ENCODE peak calls at places on chromosome 2, in ten cellular contexts. K is CD8-positive, alpha-beta T cell; A is stomach; F is cardiac fibroblast; U is fibroblast of pulmonary artery; R is lower lobe of right lung; C is adrenal gland; B is fibroblast of lung; H is mucosa of descending colon; D is GM12878. Q is an unnamed sample.

GRCh38 chr2:19256239-19256638 is 102.2 kb downstream of the OSR1 start:
- DNase-seq in K (no peak), A (no peak), F (peak; percentile 94), U (peak; percentile 93), R (no peak), C (no peak), B (peak; percentile 91), H (no peak), D (no peak), Q (peak; percentile 74)

GRCh38 chr2:230920167-230920566 is 4.9 kb downstream of the GPR55 start:
- DNase-seq in K (no peak), A (peak; percentile 2), F (no peak), U (no peak), R (no peak), C (no peak), B (no peak), H (no peak), D (no peak), Q (no peak)

GRCh38 chr2:61471905-61472805 is 1.3 kb upstream of the USP34 start:
- DNase-seq in K (peak; percentile 13), A (no peak), F (peak; percentile 22), U (peak; percentile 11), R (no peak), C (no peak), B (peak; percentile 37), H (no peak), D (no peak), Q (no peak)

GRCh38 chr2:218694405-218695145 is 16.1 kb upstream of the TTLL4 start:
- DNase-seq in K (no peak), A (no peak), F (no peak), U (peak; percentile 34), R (no peak), C (no peak), B (peak; percentile 44), H (no peak), D (no peak), Q (no peak)

GRCh38 chr2:16271231-16271896 is 331.0 kb downstream of the MYCN start:
- DNase-seq in K (no peak), A (no peak), F (no peak), U (no peak), R (no peak), C (no peak), B (no peak), H (no peak), D (no peak), Q (no peak)

GRCh38 chr2:30965085-30965484 is 157.8 kb upstream of the CAPN13 start:
- DNase-seq in K (no peak), A (no peak), F (no peak), U (no peak), R (no peak), C (no peak), B (no peak), H (no peak), D (no peak), Q (no peak)

GRCh38 chr2:19021100-19021476 is 337.3 kb downstream of the OSR1 start:
- DNase-seq in K (no peak), A (no peak), F (peak; percentile 85), U (peak; percentile 85), R (no peak), C (no peak), B (peak; percentile 95), H (no peak), D (no peak), Q (peak; percentile 25)

GRCh38 chr2:47073641-47074040 is 81.5 kb downstream of the STPG4 start:
- DNase-seq in K (no peak), A (no peak), F (no peak), U (no peak), R (no peak), C (no peak), B (no peak), H (peak; percentile 80), D (no peak), Q (no peak)

GRCh38 chr2:96251721-96252292 is 14.0 kb downstream of the TMEM127 start:
- DNase-seq in K (no peak), A (peak; percentile 61), F (peak; percentile 94), U (peak; percentile 90), R (no peak), C (peak; percentile 97), B (peak; percentile 98), H (no peak), D (no peak), Q (peak; percentile 87)

GRCh38 chr2:116117845-116118244 is 1675.4 kb downstream of the DPP10 start:
- DNase-seq in K (no peak), A (no peak), F (no peak), U (no peak), R (no peak), C (no peak), B (no peak), H (no peak), D (no peak), Q (no peak)

GRCh38 chr2:102233132-102233884 is 46.5 kb downstream of the IL1RL2 start:
- DNase-seq in K (no peak), A (no peak), F (no peak), U (no peak), R (no peak), C (no peak), B (no peak), H (no peak), D (no peak), Q (no peak)

GRCh38 chr2:9286553-9287399 is 80.2 kb downstream of the ASAP2 start:
- DNase-seq in K (no peak), A (no peak), F (no peak), U (no peak), R (no peak), C (no peak), B (no peak), H (no peak), D (no peak), Q (no peak)

DNA sequence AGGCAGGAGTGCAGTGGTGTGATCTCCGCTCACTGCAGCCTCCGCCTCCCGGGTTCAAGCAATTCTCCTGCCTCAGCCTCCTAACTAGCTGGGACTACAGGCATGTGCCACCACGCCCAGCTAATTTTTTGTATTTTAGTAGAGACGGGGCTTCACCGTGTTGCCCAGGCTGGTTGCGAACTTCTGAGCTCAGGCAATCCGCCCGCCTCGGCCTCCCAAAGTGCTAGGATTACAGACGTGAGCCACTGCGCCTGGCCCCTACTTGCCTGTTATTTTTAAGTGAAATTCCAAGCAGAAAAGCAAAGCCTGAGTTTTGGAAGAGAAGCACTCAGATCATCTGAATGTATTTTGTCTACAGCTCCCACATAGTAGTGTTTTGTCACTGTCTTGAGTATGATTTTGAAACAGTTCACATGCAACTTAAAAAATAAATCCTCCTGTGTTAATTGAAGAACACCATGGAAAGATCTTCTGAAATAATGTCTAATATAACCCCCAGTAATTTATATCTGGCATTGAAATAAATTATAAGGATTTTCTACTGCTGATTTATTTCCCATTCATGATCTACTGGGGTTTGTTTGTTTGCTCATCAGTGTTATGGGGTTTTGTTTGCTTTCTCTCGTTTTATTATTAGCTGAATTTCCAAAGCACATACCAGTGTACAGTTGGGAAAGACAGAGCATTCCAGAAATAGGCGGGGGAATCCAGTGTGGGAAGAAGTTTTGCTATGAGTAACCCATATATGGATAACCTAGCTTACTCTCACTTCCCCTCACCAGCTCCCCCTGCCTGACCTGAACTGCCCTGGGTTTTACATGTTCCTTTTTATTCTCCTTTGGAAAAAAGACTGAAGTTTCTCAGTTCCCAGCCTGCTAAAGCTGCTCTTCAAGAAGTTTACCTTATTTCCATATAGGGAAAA is 80.1 kb upstream of the MAP3K20 start:
- DNase-seq in K (no peak), A (no peak), F (peak; percentile 94), U (peak; percentile 95), R (no peak), C (no peak), B (peak; percentile 93), H (no peak), D (no peak), Q (peak; percentile 66)
- TF ChIP-seq CTCF in K (no peak), A (no peak), F (peak; percentile 14), U (peak; percentile 46), R (no peak), C (no peak), B (peak; percentile 54), H (no peak), D (no peak), Q (peak; percentile 47)

GRCh38 chr2:120344214-120344990 is 1.5 kb upstream of the INHBB start:
- DNase-seq in K (no peak), A (no peak), F (peak; percentile 15), U (no peak), R (no peak), C (no peak), B (peak; percentile 8), H (peak; percentile 31), D (no peak), Q (no peak)

GRCh38 chr2:120341977-120342376 is 4.0 kb upstream of the INHBB start:
- DNase-seq in K (no peak), A (no peak), F (no peak), U (no peak), R (no peak), C (no peak), B (no peak), H (no peak), D (no peak), Q (no peak)

GRCh38 chr2:120342451-120342850 is 3.5 kb upstream of the INHBB start:
- DNase-seq in K (no peak), A (no peak), F (no peak), U (no peak), R (no peak), C (no peak), B (no peak), H (no peak), D (no peak), Q (no peak)

GRCh38 chr2:120343100-120343432 is 2.9 kb upstream of the INHBB start:
- DNase-seq in K (no peak), A (no peak), F (no peak), U (no peak), R (no peak), C (no peak), B (no peak), H (no peak), D (no peak), Q (no peak)

GRCh38 chr2:120343433-120344105 is 2.4 kb upstream of the INHBB start:
- DNase-seq in K (peak; percentile 9), A (peak; percentile 86), F (peak; percentile 86), U (peak; percentile 80), R (peak; percentile 88), C (peak; percentile 86), B (peak; percentile 67), H (peak; percentile 71), D (no peak), Q (peak; percentile 26)
- H3K4me3 ChIP-seq in K (no peak overlapping the region), A (peak overlapping the region; percentile 59), F (no peak overlapping the region), U (no peak overlapping the region), R (peak overlapping the region; percentile 57), C (peak overlapping the region; percentile 66), B (no peak overlapping the region), H (no peak overlapping the region), D (no peak overlapping the region), Q (no peak overlapping the region)

GRCh38 chr2:97355887-97356286 is 233.8 kb downstream of the ANKRD36B start:
- DNase-seq in K (no peak), A (no peak), F (peak; percentile 3), U (peak; percentile 2), R (no peak), C (no peak), B (no peak), H (no peak), D (no peak), Q (no peak)
- TF ChIP-seq CTCF in K (no peak), A (no peak), F (no peak), U (no peak), R (no peak), C (no peak), B (no peak), H (no peak), D (no peak), Q (no peak)

DNA sequence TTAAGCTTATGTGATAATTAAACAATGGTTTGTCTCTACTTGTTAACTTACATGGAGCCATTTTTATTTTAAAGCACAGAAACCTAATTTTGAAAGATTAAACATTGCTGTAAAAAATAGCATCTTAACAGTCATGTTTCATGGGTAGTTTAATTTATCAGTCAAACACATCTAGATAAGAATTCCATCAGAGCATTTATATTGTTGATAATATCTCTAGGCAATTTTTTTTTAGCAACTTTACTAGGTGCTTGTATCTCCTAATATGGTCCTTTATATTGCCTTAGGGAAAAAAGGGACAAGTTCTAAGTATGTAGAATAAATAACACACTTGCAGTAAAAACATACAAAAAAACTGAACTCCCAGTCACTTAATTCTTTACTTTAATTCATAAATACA is 853 bp downstream of the CSRNP3 start:
- DNase-seq in K (no peak), A (no peak), F (no peak), U (no peak), R (no peak), C (no peak), B (no peak), H (no peak), D (no peak), Q (no peak)
- H3K4me3 ChIP-seq in K (no peak overlapping the region), A (peak overlapping the region; percentile 46), F (peak overlapping the region; percentile 59), U (peak overlapping the region; percentile 73), R (peak overlapping the region; percentile 47), C (peak overlapping the region; percentile 52), B (peak overlapping the region; percentile 91), H (no peak overlapping the region), D (no peak overlapping the region), Q (peak overlapping the region; percentile 77)

Q was measured in retinal pigment epithelial cell.